ENCODE peak calls at places on chromosomes 7 and 10, in ten cellular contexts. X is small intestine, M is H1, J is GM06990, E is non-pigmented ciliary epithelial cell, R is body of pancreas, U is RCC 7860, B is SW480, H is GM04503, T is substantia nigra. G is an unnamed sample.

GRCh38 chr10:54441286-54441685 is 359.7 kb downstream of the PCDH15 start:
- DNase-seq in X (no peak), M (no peak), J (no peak), E (peak), R (no peak), U (peak), B (no peak), H (no peak), T (no peak), G (no peak)

GRCh38 chr7:106704000-106704840 is 43.3 kb upstream of the CCDC71L start:
- DNase-seq in X (peak), M (no peak), J (peak), E (no peak), R (no peak), U (no peak), B (no peak), H (no peak), T (no peak), G (no peak)

GRCh38 chr10:25425776-25426175 is 251.0 kb downstream of the GPR158 start:
- DNase-seq in X (no peak), M (no peak), J (no peak), E (no peak), R (no peak), U (no peak), B (no peak), H (no peak), T (no peak), G (no peak)

GRCh38 chr10:131573256-131574215 is 262.0 kb upstream of the TCERG1L start:
- DNase-seq in X (no peak), M (no peak), J (no peak), E (no peak), R (no peak), U (no peak), B (no peak), H (no peak), T (no peak), G (no peak)

GRCh38 chr10:43120948-43121290 is 17.3 kb upstream of the CSGALNACT2 start:
- DNase-seq in X (no peak), M (no peak), J (peak), E (no peak), R (no peak), U (no peak), B (no peak), H (no peak), T (no peak), G (no peak)

GRCh38 chr10:36021096-36021495 is 379.0 kb upstream of the FZD8 start:
- DNase-seq in X (no peak), M (no peak), J (no peak), E (no peak), R (no peak), U (no peak), B (no peak), H (no peak), T (no peak), G (no peak)

GRCh38 chr10:77274046-77274795 is 363.4 kb downstream of the KCNMA1 start:
- DNase-seq in X (no peak), M (no peak), J (no peak), E (no peak), R (no peak), U (peak), B (peak), H (peak), T (no peak), G (no peak)

GRCh38 chr10:133441780-133442179 is 12.0 kb upstream of the SCART1 start:
- DNase-seq in X (no peak), M (no peak), J (no peak), E (no peak), R (no peak), U (no peak), B (no peak), H (no peak), T (no peak), G (no peak)

GRCh38 chr10:58641095-58641531 is 128.4 kb downstream of the BICC1 start:
- DNase-seq in X (peak), M (no peak), J (no peak), E (peak), R (no peak), U (peak), B (peak), H (peak), T (no peak), G (no peak)

GRCh38 chr10:3935141-3935540 is 150.1 kb upstream of the KLF6 start:
- DNase-seq in X (peak), M (no peak), J (peak), E (no peak), R (no peak), U (no peak), B (no peak), H (peak), T (no peak), G (no peak)

GRCh38 chr7:14924398-14924797 is 21.8 kb upstream of the DGKB start:
- DNase-seq in X (no peak), M (no peak), J (no peak), E (no peak), R (no peak), U (no peak), B (no peak), H (no peak), T (no peak), G (no peak)

G was measured in hypothalamus.